ENCODE peak calls at places on chromosome 16, in nine cellular contexts. O, J, E, C, Y, D, L, U and H are unnamed samples.

GRCh38 chr16:69924777-69925191 is 26.4 kb upstream of the CLEC18A start:
- DNase-seq in U (no peak), C (peak), E (no peak), O (no peak), D (peak), J (no peak), Y (peak), L (no peak), H (peak)

GRCh38 chr16:87784812-87785211 is 19.0 kb upstream of the KLHDC4 start:
- DNase-seq in C (no peak), L (no peak), E (no peak), J (no peak), D (no peak), O (no peak), Y (peak), U (no peak), H (peak)

GRCh38 chr16:89505204-89506112 is 2.7 kb upstream of the SPG7 start:
- DNase-seq in U (peak), J (no peak), Y (peak), D (peak), O (peak), C (peak), E (peak), L (peak), H (peak)

GRCh38 chr16:19885456-19886060 is 910 bp upstream of the GPRC5B start:
- DNase-seq in J (no peak), L (no peak), Y (no peak), U (no peak), E (no peak), C (peak), D (no peak), O (no peak), H (no peak)

GRCh38 chr16:76926595-76926994 is 264.4 kb upstream of the MON1B start:
- DNase-seq in D (no peak), E (no peak), L (no peak), J (no peak), O (no peak), C (no peak), Y (no peak), U (no peak), H (no peak)

GRCh38 chr16:81469710-81470481 is 25.3 kb downstream of the CMIP start:
- DNase-seq in U (no peak), L (no peak), Y (no peak), D (no peak), E (no peak), J (no peak), C (no peak), O (no peak), H (no peak)

GRCh38 chr16:89319883-89320716 is 102.6 kb downstream of the ZNF778 start:
- DNase-seq in Y (peak), D (peak), L (no peak), J (no peak), O (no peak), E (no peak), U (peak), C (no peak), H (peak)

GRCh38 chr16:46996391-46996790 is 22.9 kb upstream of the DNAJA2 start:
- DNase-seq in L (no peak), Y (no peak), C (no peak), U (no peak), O (no peak), E (no peak), D (no peak), J (no peak), H (no peak)

GRCh38 chr16:49637933-49638695 is 217.8 kb downstream of the ZNF423 start:
- DNase-seq in D (no peak), Y (no peak), O (no peak), E (no peak), C (no peak), U (no peak), L (no peak), J (no peak), H (peak)

GRCh38 chr16:86531193-86531550 is 20.8 kb downstream of the FOXF1 start:
- DNase-seq in L (no peak), E (no peak), O (no peak), Y (no peak), C (peak), D (no peak), U (no peak), J (no peak), H (peak)

GRCh38 chr16:57629516-57630401 is 1.3 kb downstream of the ADGRG1 start:
- DNase-seq in Y (no peak), D (no peak), E (no peak), U (no peak), L (no peak), C (no peak), O (no peak), J (no peak), H (peak)

GRCh38 chr16:75726390-75726789 is at the start of gene CPHXL:
- DNase-seq in L (no peak), C (no peak), D (no peak), Y (no peak), U (no peak), J (no peak), E (no peak), O (no peak), H (no peak)

GRCh38 chr16:11386791-11387546 is 41.7 kb downstream of the RMI2 start:
- DNase-seq in D (no peak), E (no peak), L (no peak), Y (no peak), O (no peak), C (no peak), J (peak), U (no peak), H (peak)

GRCh38 chr16:73028263-73028662 is 19.7 kb downstream of the ZFHX3 start:
- DNase-seq in O (no peak), U (no peak), D (no peak), J (no peak), E (no peak), L (no peak), C (no peak), Y (no peak), H (no peak)

GRCh38 chr16:57194512-57194911 is 8.4 kb downstream of the RSPRY1 start:
- DNase-seq in C (no peak), Y (peak), D (no peak), J (no peak), U (peak), L (no peak), E (no peak), O (no peak), H (peak)

GRCh38 chr16:89847056-89847929 is 19.0 kb downstream of the SPIRE2 start:
- DNase-seq in O (no peak), E (no peak), J (no peak), D (no peak), L (no peak), U (no peak), Y (no peak), C (no peak), H (no peak)

GRCh38 chr16:12294471-12294870 is 317.9 kb downstream of the SNX29 start:
- DNase-seq in L (no peak), E (no peak), Y (no peak), C (no peak), D (no peak), O (no peak), U (no peak), J (no peak), H (no peak)

GRCh38 chr16:27465483-27465879 is 63.5 kb downstream of the IL21R start:
- DNase-seq in U (no peak), D (no peak), E (no peak), C (no peak), O (no peak), Y (no peak), L (no peak), J (no peak), H (peak)

GRCh38 chr16:66776457-66776856 is 24.9 kb downstream of the TERB1 start:
- DNase-seq in L (no peak), O (no peak), U (no peak), D (no peak), E (no peak), C (no peak), Y (no peak), J (no peak), H (no peak)

GRCh38 chr16:22053921-22054341 is 38.4 kb upstream of the VWA3A start:
- DNase-seq in O (no peak), D (no peak), C (no peak), E (no peak), U (no peak), L (no peak), J (no peak), Y (no peak), H (no peak)

GRCh38 chr16:72927199-72928088 is 120.5 kb downstream of the ZFHX3 start:
- DNase-seq in J (no peak), D (no peak), L (no peak), O (no peak), Y (peak), E (no peak), C (peak), U (peak), H (peak)

GRCh38 chr16:49353650-49354049 is 20.0 kb upstream of the C16orf78 start:
- DNase-seq in D (no peak), J (no peak), E (no peak), L (no peak), U (no peak), Y (no peak), O (no peak), C (no peak), H (no peak)

GRCh38 chr16:57471209-57471608 is 8.7 kb downstream of the POLR2C start:
- DNase-seq in O (no peak), C (no peak), Y (no peak), J (no peak), D (peak), L (no peak), U (no peak), E (no peak), H (no peak)

GRCh38 chr16:22648941-22649340 is 138.2 kb downstream of the NPIPB5 start:
- DNase-seq in Y (no peak), L (no peak), C (no peak), E (no peak), J (no peak), D (no peak), O (no peak), U (no peak), H (no peak)

GRCh38 chr16:88956546-88957455 is 20.2 kb downstream of the CBFA2T3 start:
- DNase-seq in D (no peak), E (no peak), O (no peak), C (no peak), Y (no peak), U (no peak), J (no peak), L (no peak), H (no peak)

GRCh38 chr16:5025171-5025632 is 8.5 kb downstream of the NAGPA start:
- DNase-seq in D (no peak), U (no peak), C (no peak), Y (no peak), J (no peak), E (no peak), O (no peak), L (no peak), H (peak)

GRCh38 chr16:27768651-27769270 is 218.8 kb downstream of the KATNIP start:
- DNase-seq in C (no peak), L (no peak), Y (no peak), D (no peak), O (no peak), E (no peak), J (no peak), U (no peak), H (peak)

GRCh38 chr16:15952265-15952711 is 2.9 kb downstream of the ABCC1 start:
- DNase-seq in U (no peak), L (no peak), C (no peak), E (no peak), D (peak), Y (no peak), J (no peak), O (no peak), H (no peak)

GRCh38 chr16:48492131-48492530 is 106.9 kb upstream of the SIAH1 start:
- DNase-seq in O (no peak), C (peak), U (no peak), D (no peak), E (no peak), Y (no peak), L (no peak), J (no peak), H (no peak)

GRCh38 chr16:4660454-4661007 is 32.8 kb upstream of the NUDT16L1 start:
- DNase-seq in U (peak), C (peak), E (peak), O (peak), L (peak), D (no peak), J (no peak), Y (peak), H (peak)

GRCh38 chr16:80899804-80900592 is 95.6 kb upstream of the CDYL2 start:
- DNase-seq in E (no peak), C (peak), L (no peak), Y (peak), U (no peak), J (no peak), D (peak), O (no peak), H (peak)

GRCh38 chr16:27642753-27643152 is 92.8 kb downstream of the KATNIP start:
- DNase-seq in C (no peak), J (no peak), U (no peak), E (no peak), L (no peak), D (no peak), Y (no peak), O (no peak), H (no peak)

GRCh38 chr16:12675852-12676251 is 127.8 kb downstream of the CPPED1 start:
- DNase-seq in J (no peak), Y (peak), D (no peak), C (no peak), O (no peak), E (no peak), U (peak), L (no peak), H (no peak)

GRCh38 chr16:1349951-1350350 is 1.7 kb downstream of the TSR3 start:
- DNase-seq in Y (no peak), E (no peak), C (no peak), J (no peak), U (no peak), L (no peak), D (no peak), O (no peak), H (no peak)